ENCODE peak calls at places on chromosomes 13 and 19, in five cellular contexts. X, E, L, O and M are unnamed samples.

GRCh38 chr19:42693760-42694350 is 46.4 kb downstream of the PSG3 start:
- DNase-seq in X (peak; percentile 43), E (peak; percentile 18), L (no peak), O (no peak), M (peak; percentile 46)

GRCh38 chr13:80141114-80141849 is 199.6 kb downstream of the SPRY2 start:
- DNase-seq in X (peak; percentile 22), E (peak; percentile 94), L (peak; percentile 19), O (peak; percentile 68), M (no peak)

GRCh38 chr13:112465251-112466131 is 89.3 kb downstream of the SPACA7 start:
- DNase-seq in X (no peak), E (no peak), L (no peak), O (no peak), M (no peak)

GRCh38 chr13:114341003-114341777 is 26.9 kb downstream of the CHAMP1 start:
- DNase-seq in X (no peak), E (no peak), L (no peak), O (no peak), M (no peak)

GRCh38 chr19:17557461-17557860 is 2.0 kb downstream of the COLGALT1 start:
- DNase-seq in X (no peak), E (no peak), L (no peak), O (no peak), M (no peak)

GRCh38 chr13:111629457-111629856 is 309.0 kb downstream of the TEX29 start:
- DNase-seq in X (no peak), E (no peak), L (no peak), O (no peak), M (no peak)

GRCh38 chr13:43238341-43239083 is 215.1 kb downstream of the DNAJC15 start:
- DNase-seq in X (no peak), E (no peak), L (no peak), O (no peak), M (no peak)

GRCh38 chr19:10686661-10687517 is 14.3 kb upstream of the QTRT1 start:
- DNase-seq in X (peak; percentile 18), E (peak; percentile 44), L (no peak), O (peak; percentile 73), M (peak; percentile 41)

GRCh38 chr19:13996928-13997636 is 9.0 kb downstream of the RFX1 start:
- DNase-seq in X (no peak), E (no peak), L (no peak), O (peak; percentile 8), M (no peak)

GRCh38 chr19:45955905-45956608 is 17.6 kb downstream of the NOVA2 start:
- DNase-seq in X (no peak), E (peak; percentile 89), L (peak; percentile 99), O (peak; percentile 63), M (peak; percentile 78)

GRCh38 chr19:48102870-48103751 is 7.5 kb downstream of the PLA2G4C start:
- DNase-seq in X (peak; percentile 72), E (peak; percentile 59), L (peak; percentile 43), O (no peak), M (peak; percentile 54)

GRCh38 chr19:54388001-54388802 is 23.5 kb upstream of the LAIR1 start:
- DNase-seq in X (no peak), E (no peak), L (peak; percentile 26), O (peak; percentile 26), M (no peak)

GRCh38 chr13:26887594-26887993 is 127.0 kb upstream of the GPR12 start:
- DNase-seq in X (no peak), E (no peak), L (no peak), O (no peak), M (no peak)

GRCh38 chr19:58033741-58034475 is at the start of gene ZSCAN1:
- DNase-seq in X (peak; percentile 94), E (peak; percentile 61), L (peak; percentile 15), O (peak; percentile 90), M (peak; percentile 22)

DNA sequence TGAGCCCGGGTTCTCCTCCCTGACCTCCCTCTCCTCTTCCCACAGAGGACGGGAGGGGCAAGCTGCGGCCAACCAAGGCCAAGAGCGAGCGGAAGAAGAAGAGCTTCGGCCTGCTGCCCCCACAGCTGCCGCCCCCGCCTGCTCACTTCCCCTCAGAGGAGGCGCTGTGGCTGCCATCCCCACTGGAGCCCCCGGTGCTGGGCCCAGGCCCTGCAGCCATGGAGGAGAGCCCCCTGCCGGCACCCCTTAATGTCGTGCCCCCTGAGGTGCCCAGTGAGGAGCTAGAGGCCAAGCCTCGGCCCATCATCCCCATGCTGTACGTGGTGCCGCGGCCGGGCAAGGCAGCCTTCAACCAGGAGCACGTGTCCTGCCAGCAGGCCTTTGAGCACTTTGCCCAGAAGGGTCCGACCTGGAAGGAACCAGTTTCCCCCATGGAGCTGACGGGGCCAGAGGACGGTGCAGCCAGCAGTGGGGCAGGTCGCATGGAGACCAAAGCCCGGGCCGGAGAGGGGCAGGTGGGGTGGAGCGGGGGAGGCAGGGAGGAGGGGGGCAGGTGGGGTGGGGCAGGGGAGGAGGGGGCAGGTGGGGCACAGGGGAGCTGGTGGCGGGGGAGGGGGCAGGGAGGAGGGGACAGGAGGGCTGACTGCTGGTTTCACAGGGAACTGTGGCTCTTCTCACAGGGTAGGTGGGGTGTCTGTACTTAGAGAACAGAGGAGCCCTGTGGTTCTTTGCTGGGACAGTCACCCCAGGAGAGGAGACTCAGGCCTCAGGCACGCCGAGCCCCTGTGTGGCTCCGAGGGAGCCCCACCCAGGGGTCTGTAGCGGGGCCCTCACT is 162.3 kb downstream of the KDM4B start:
- DNase-seq in X (no peak), E (no peak), L (no peak), O (no peak), M (no peak)
- H3K4me3 ChIP-seq in X (no peak overlapping the region), E (no peak overlapping the region), L (no peak overlapping the region), O (no peak overlapping the region), M (no peak overlapping the region)

GRCh38 chr13:96532804-96533203 is 442.9 kb downstream of the HS6ST3 start:
- DNase-seq in X (no peak), E (no peak), L (no peak), O (no peak), M (no peak)

GRCh38 chr13:96527497-96527896 is 437.6 kb downstream of the HS6ST3 start:
- DNase-seq in X (no peak), E (no peak), L (no peak), O (no peak), M (no peak)

GRCh38 chr13:96533408-96533807 is 443.5 kb downstream of the HS6ST3 start:
- DNase-seq in X (no peak), E (no peak), L (no peak), O (no peak), M (no peak)
- H3K27me3 ChIP-seq in X (no peaks in the 10 kb centered on the region), E (no peaks in the 10 kb centered on the region), L (no peaks in the 10 kb centered on the region), O (peaks cover 22% of the 10 kb centered on the region), M (no peaks in the 10 kb centered on the region)

DNA sequence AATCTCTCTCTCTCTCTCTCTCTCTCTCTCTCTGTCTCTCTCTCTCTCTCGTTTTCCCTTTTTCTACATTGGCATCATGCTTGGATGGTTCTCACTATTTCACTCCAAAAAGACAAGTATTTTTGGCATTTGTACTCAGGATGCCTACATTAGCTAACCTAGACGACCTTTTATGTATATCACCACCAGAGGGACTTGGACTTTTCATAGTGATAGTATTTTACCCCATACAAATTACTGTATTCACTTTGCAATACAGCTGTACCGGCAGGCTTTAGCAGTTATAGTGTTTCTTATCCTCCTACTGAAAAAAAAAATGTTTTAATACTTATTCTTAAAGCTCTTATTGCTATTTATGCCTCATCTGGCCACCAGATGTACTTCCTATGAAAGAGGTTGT is 687.2 kb upstream of the KLHL1 start:
- DNase-seq in X (no peak), E (no peak), L (no peak), O (no peak), M (no peak)
- TF ChIP-seq CTCF in X (no peak), E (no peak), L (no peak), O (no peak), M (no peak)

DNA sequence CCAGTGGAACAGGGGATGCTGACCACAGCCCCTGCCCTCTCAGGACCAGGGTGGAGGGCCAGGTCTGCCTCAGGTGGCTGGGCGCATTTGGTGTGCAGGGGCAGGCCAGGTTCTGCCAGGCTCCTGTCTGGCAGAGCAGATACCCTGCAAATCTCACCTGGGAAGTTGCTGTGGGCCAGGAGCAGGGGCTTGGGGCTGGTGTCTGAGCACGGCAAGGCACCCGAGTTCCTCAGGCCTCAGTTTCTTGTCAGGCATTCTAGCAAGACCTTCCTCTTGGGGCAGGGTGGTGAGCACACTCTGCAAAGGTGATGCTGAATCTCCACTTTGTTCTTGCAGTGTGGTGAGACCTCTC is 1.1 kb downstream of the CRTC1 start:
- DNase-seq in X (no peak), E (no peak), L (no peak), O (no peak), M (no peak)
- H3K4me3 ChIP-seq in X (peak overlapping the region; percentile 58), E (no peak overlapping the region), L (no peak overlapping the region), O (peak overlapping the region; percentile 70), M (no peak overlapping the region)

DNA sequence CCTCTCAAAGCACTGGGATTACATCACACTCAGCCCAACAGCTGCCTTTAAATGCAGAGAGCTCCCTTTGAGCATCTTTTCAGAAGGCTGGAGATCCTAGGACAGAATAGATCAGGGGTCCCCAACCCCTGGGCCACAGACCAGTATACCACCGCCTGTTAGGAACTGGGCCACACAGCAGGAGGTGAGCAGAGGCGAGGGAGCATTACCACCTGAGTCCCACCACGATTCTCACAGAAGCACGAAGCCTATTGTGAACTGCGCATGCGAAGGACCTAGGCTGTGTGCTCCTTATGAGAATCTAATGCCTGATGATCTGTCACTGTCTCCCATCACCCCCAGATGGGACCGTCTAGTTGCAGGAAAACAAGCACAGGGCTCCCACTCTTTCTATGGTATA is 2.2 kb upstream of the WTIP start:
- DNase-seq in X (no peak), E (no peak), L (no peak), O (no peak), M (no peak)
- H3K27me3 ChIP-seq in X (no peaks in the 10 kb centered on the region), E (no peaks in the 10 kb centered on the region), L (no peaks in the 10 kb centered on the region), O (no peaks in the 10 kb centered on the region), M (no peaks in the 10 kb centered on the region)

GRCh38 chr19:35960432-35960972 is 24.3 kb downstream of the LRFN3 start:
- DNase-seq in X (no peak), E (no peak), L (no peak), O (no peak), M (no peak)

GRCh38 chr19:35959968-35960320 is 23.8 kb downstream of the LRFN3 start:
- DNase-seq in X (no peak), E (no peak), L (no peak), O (no peak), M (no peak)

GRCh38 chr19:35958660-35959039 is 22.5 kb downstream of the LRFN3 start:
- DNase-seq in X (no peak), E (no peak), L (no peak), O (no peak), M (no peak)

GRCh38 chr19:35955881-35956634 is 19.9 kb downstream of the LRFN3 start:
- DNase-seq in X (peak; percentile 43), E (no peak), L (no peak), O (no peak), M (no peak)

DNA sequence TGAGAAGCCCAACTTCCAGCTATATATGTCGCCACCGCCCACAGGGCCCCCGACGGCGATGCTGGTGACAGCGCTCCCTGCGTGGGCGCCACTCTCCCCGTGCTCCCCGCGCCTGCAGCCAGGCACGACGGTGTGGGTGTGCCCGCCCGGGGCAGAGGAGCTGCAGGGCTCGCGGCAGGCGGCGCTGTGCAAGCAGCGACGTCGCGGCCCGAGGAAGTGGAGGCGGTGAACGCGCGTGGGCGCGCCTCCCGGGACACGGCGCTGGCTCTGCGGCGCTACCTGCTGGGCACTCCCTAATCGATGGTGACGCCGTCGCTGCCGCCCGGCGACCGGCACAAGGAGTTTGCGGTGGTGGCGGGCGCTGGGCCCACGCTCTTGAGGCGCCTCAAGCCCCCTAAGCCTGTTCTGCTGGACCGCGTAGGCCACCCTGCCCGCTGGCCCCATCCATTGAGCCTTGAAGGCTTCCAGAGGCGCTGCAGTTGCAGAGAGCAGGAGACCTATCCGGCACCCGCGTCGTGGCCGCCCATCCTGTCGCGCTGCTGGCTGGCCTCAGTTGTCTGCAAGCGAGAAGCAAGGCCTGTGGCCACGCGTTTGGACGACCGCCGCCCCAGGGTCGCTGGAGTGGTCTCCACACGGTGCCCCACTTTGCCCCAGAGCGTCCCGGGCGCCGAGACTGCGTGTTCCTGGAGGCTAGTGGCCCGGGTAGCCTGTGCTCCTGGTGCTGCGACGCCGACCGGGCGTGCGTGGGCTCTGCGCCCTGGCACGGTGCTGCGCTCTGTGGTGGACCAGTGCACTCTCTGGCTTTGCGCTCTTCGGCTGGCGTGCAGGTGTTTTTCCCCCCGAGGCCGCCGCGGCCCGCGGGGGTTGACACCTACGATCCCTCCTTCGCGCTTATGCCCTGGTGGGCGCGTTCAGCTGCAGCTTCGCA is 23.1 kb downstream of the LRFN3 start:
- DNase-seq in X (peak; percentile 60), E (no peak), L (no peak), O (peak; percentile 51), M (no peak)
- TF ChIP-seq CTCF in X (peak; percentile 54), E (no peak), L (peak; percentile 4), O (peak; percentile 38), M (peak; percentile 18)